ENCODE peak calls at places on chromosome X, in eight cellular contexts. One of them, this sample, is unnamed.
A peak's percentile ranks its signal among the peaks of the same experiment; 100 is the strongest.

GRCh38 chrX:10841579-10841978 is 221.2 kb upstream of the MID1 start:
- DNase-seq in pancreas: no peak
- DNase-seq in tibial artery: no peak
- DNase-seq in neural progenitor cell: no peak
- DNase-seq in CD4-positive, CD25-positive, alpha-beta regulatory T cell: no peak
- DNase-seq in IMR-90: peak; percentile 59
- DNase-seq in cardiac muscle cell: peak; percentile 69
- DNase-seq in CD8-positive, alpha-beta T cell: no peak
- DNase-seq in this sample: no peak

GRCh38 chrX:40852573-40852972 is 117.2 kb upstream of the MED14 start:
- DNase-seq in cardiac muscle cell: no peak
- DNase-seq in pancreas: no peak
- DNase-seq in tibial artery: no peak
- DNase-seq in IMR-90: no peak
- DNase-seq in CD8-positive, alpha-beta T cell: no peak
- DNase-seq in CD4-positive, CD25-positive, alpha-beta regulatory T cell: no peak
- DNase-seq in neural progenitor cell: peak; percentile 63
- DNase-seq in this sample: no peak

GRCh38 chrX:152842772-152843338 is 12.0 kb downstream of the NSDHL start:
- DNase-seq in CD4-positive, CD25-positive, alpha-beta regulatory T cell: no peak
- DNase-seq in IMR-90: no peak
- DNase-seq in tibial artery: no peak
- DNase-seq in cardiac muscle cell: no peak
- DNase-seq in CD8-positive, alpha-beta T cell: no peak
- DNase-seq in neural progenitor cell: no peak
- DNase-seq in pancreas: no peak
- DNase-seq in this sample: no peak

GRCh38 chrX:130575831-130576404 is 174.1 kb downstream of the RBMX2 start:
- DNase-seq in cardiac muscle cell: peak; percentile 61
- DNase-seq in pancreas: peak; percentile 36
- DNase-seq in CD8-positive, alpha-beta T cell: no peak
- DNase-seq in tibial artery: peak; percentile 20
- DNase-seq in neural progenitor cell: peak; percentile 57
- DNase-seq in IMR-90: peak; percentile 33
- DNase-seq in CD4-positive, CD25-positive, alpha-beta regulatory T cell: peak; percentile 0
- DNase-seq in this sample: peak; percentile 82

GRCh38 chrX:150063138-150063518 is 124.8 kb upstream of the EOLA2 start:
- DNase-seq in neural progenitor cell: no peak
- DNase-seq in CD8-positive, alpha-beta T cell: no peak
- DNase-seq in tibial artery: no peak
- DNase-seq in CD4-positive, CD25-positive, alpha-beta regulatory T cell: no peak
- DNase-seq in IMR-90: no peak
- DNase-seq in pancreas: no peak
- DNase-seq in cardiac muscle cell: no peak
- DNase-seq in this sample: no peak

GRCh38 chrX:35919536-35920309 is at the start of gene CFAP47:
- DNase-seq in neural progenitor cell: peak; percentile 86
- DNase-seq in tibial artery: no peak
- DNase-seq in cardiac muscle cell: no peak
- DNase-seq in CD8-positive, alpha-beta T cell: no peak
- DNase-seq in pancreas: peak; percentile 70
- DNase-seq in IMR-90: no peak
- DNase-seq in CD4-positive, CD25-positive, alpha-beta regulatory T cell: no peak
- DNase-seq in this sample: no peak

GRCh38 chrX:40700640-40701342 is 34.6 kb downstream of the MED14 start:
- DNase-seq in neural progenitor cell: no peak
- DNase-seq in tibial artery: no peak
- DNase-seq in CD4-positive, CD25-positive, alpha-beta regulatory T cell: no peak
- DNase-seq in pancreas: no peak
- DNase-seq in cardiac muscle cell: no peak
- DNase-seq in IMR-90: no peak
- DNase-seq in CD8-positive, alpha-beta T cell: no peak
- DNase-seq in this sample: no peak

GRCh38 chrX:34893741-34894140 is 48.9 kb upstream of the FAM47B start:
- DNase-seq in cardiac muscle cell: no peak
- DNase-seq in pancreas: no peak
- DNase-seq in CD4-positive, CD25-positive, alpha-beta regulatory T cell: no peak
- DNase-seq in CD8-positive, alpha-beta T cell: no peak
- DNase-seq in neural progenitor cell: no peak
- DNase-seq in tibial artery: no peak
- DNase-seq in IMR-90: peak; percentile 16
- DNase-seq in this sample: no peak

GRCh38 chrX:49171752-49172279 is at the start of gene PLP2:
- DNase-seq in IMR-90: peak; percentile 40
- DNase-seq in neural progenitor cell: peak; percentile 43
- DNase-seq in pancreas: no peak
- DNase-seq in CD8-positive, alpha-beta T cell: no peak
- DNase-seq in CD4-positive, CD25-positive, alpha-beta regulatory T cell: peak; percentile 32
- DNase-seq in cardiac muscle cell: peak; percentile 35
- DNase-seq in tibial artery: no peak
- DNase-seq in this sample: peak; percentile 90

DNA sequence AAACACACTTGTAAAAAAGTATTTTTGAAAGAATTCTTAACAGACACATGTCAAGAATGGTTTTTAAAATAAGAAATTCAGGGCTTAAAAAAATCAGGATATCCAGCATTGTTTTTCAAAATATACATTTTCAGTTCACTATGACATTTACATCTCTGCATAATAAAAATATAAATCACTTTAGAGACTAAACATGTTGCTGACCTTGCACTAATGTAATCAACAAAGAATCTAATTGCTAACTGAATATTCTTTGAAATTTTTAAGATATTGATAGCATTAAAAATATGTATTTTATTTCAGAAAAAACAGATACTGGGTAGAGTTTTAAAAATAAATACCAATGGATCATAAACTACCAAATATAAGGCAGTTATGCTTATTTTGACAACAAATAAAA is 26.4 kb downstream of the RPS6KA6 start:
- DNase-seq in IMR-90: no peak
- DNase-seq in CD4-positive, CD25-positive, alpha-beta regulatory T cell: no peak
- DNase-seq in cardiac muscle cell: no peak
- DNase-seq in CD8-positive, alpha-beta T cell: no peak
- DNase-seq in tibial artery: no peak
- DNase-seq in neural progenitor cell: no peak
- DNase-seq in pancreas: no peak
- DNase-seq in this sample: no peak
- H3K4me1 ChIP-seq in IMR-90: no peaks in the 10 kb centered on the region
- H3K4me1 ChIP-seq in CD4-positive, CD25-positive, alpha-beta regulatory T cell: no peaks in the 10 kb centered on the region
- H3K4me1 ChIP-seq in cardiac muscle cell: no peaks in the 10 kb centered on the region
- H3K4me1 ChIP-seq in CD8-positive, alpha-beta T cell: no peaks in the 10 kb centered on the region
- H3K4me1 ChIP-seq in tibial artery: no peaks in the 10 kb centered on the region
- H3K4me1 ChIP-seq in neural progenitor cell: no peaks in the 10 kb centered on the region
- H3K4me1 ChIP-seq in pancreas: no peaks in the 10 kb centered on the region
- H3K4me1 ChIP-seq in this sample: no peaks in the 10 kb centered on the region

GRCh38 chrX:68827848-68828562 is 816 bp upstream of the EFNB1 start:
- DNase-seq in neural progenitor cell: peak; percentile 85
- DNase-seq in pancreas: peak; percentile 93
- DNase-seq in cardiac muscle cell: peak; percentile 89
- DNase-seq in IMR-90: peak; percentile 76
- DNase-seq in CD4-positive, CD25-positive, alpha-beta regulatory T cell: peak; percentile 70
- DNase-seq in tibial artery: peak; percentile 80
- DNase-seq in CD8-positive, alpha-beta T cell: peak; percentile 52
- DNase-seq in this sample: peak; percentile 85

GRCh38 chrX:68824152-68824433 is 4.7 kb upstream of the EFNB1 start:
- DNase-seq in tibial artery: no peak
- DNase-seq in CD8-positive, alpha-beta T cell: no peak
- DNase-seq in neural progenitor cell: no peak
- DNase-seq in CD4-positive, CD25-positive, alpha-beta regulatory T cell: no peak
- DNase-seq in IMR-90: no peak
- DNase-seq in cardiac muscle cell: no peak
- DNase-seq in pancreas: no peak
- DNase-seq in this sample: no peak

GRCh38 chrX:68824565-68825125 is 4.2 kb upstream of the EFNB1 start:
- DNase-seq in IMR-90: no peak
- DNase-seq in neural progenitor cell: no peak
- DNase-seq in tibial artery: no peak
- DNase-seq in cardiac muscle cell: no peak
- DNase-seq in pancreas: no peak
- DNase-seq in CD4-positive, CD25-positive, alpha-beta regulatory T cell: no peak
- DNase-seq in CD8-positive, alpha-beta T cell: no peak
- DNase-seq in this sample: no peak

GRCh38 chrX:68827256-68827655 is 1.6 kb upstream of the EFNB1 start:
- DNase-seq in CD4-positive, CD25-positive, alpha-beta regulatory T cell: no peak
- DNase-seq in tibial artery: no peak
- DNase-seq in cardiac muscle cell: no peak
- DNase-seq in pancreas: no peak
- DNase-seq in CD8-positive, alpha-beta T cell: no peak
- DNase-seq in IMR-90: no peak
- DNase-seq in neural progenitor cell: no peak
- DNase-seq in this sample: no peak

DNA sequence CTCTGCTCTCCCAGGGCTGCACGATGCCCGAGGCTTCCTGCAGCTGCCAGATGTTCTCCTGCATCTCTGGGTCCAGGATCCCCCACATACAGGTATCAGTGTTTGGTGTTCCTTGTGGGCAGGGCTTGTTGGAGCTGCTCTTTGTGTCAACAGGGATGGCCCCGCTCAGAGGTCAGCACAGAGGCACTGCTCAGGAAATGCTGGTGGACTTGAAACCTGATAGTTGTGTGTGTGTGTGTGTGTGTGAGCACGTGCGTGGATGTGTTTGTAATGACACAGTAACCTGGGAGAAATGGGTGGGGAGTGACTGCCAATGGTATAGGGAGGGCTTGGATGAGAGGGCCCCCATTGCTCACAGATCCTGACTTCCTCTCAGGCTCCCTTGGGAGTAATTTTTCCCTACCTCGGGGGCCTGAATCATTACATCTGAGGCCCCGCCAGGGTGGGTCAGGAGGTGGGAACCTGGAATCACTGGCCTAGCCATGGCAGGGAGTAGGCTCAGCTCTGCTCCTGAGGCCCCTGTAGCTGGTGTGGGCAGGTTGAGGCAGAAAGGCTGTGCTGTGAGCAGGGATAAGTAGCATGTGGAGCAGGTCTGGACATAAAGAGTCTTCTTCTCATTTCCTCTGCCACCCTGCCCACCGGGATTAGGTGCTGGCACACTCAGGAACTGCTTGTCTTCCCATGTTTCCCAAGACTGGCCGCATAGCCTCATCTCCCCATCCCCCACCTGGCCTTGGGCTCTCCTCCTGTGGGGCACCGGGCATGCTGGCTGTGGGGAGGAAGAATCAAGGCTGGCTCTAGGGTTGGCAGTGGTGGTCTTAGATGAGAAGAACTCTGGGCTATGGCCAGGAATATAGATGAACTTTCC is 2.5 kb upstream of the EFNB1 start:
- DNase-seq in IMR-90: no peak
- DNase-seq in neural progenitor cell: no peak
- DNase-seq in pancreas: no peak
- DNase-seq in CD8-positive, alpha-beta T cell: no peak
- DNase-seq in cardiac muscle cell: no peak
- DNase-seq in tibial artery: no peak
- DNase-seq in CD4-positive, CD25-positive, alpha-beta regulatory T cell: no peak
- DNase-seq in this sample: no peak
- H3K27me3 ChIP-seq in IMR-90: peaks cover 23% of the 10 kb centered on the region
- H3K27me3 ChIP-seq in neural progenitor cell: peaks cover 34% of the 10 kb centered on the region
- H3K27me3 ChIP-seq in pancreas: no peaks in the 10 kb centered on the region
- H3K27me3 ChIP-seq in CD8-positive, alpha-beta T cell: no peaks in the 10 kb centered on the region
- H3K27me3 ChIP-seq in cardiac muscle cell: no peaks in the 10 kb centered on the region
- H3K27me3 ChIP-seq in tibial artery: no peaks in the 10 kb centered on the region
- H3K27me3 ChIP-seq in CD4-positive, CD25-positive, alpha-beta regulatory T cell: no peaks in the 10 kb centered on the region
- H3K27me3 ChIP-seq in this sample: no peaks in the 10 kb centered on the region

DNA sequence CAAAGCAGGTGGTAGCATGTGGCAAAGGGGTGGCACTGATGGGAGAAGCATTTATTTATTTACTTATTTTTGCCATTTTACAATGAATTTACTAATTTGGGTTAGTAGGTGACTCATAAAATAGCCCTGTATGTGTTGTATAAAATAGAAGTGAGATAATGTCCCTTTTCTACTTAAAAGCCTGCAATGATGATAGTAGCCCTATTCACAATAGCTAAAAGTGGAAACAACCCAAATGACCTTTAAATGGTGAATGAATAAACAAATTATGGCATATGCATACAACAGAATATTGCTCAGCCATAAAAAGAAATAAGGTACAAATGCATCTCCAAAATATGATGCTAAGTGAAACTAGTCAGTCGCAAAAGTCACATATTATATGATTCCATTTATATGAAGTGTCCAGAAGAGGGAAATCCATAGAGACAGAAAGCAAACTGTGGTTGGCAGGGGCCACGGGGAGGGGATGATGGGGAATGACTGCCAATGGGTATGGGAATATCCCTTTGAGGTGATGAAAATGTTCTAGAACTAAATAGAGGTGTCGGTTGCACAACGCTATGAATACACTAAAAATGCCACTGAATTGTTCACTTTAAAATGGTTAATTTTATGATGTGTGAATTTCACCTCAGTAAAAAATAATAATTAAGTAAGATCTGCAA is 35.8 kb upstream of the FAM9C start:
- DNase-seq in cardiac muscle cell: no peak
- DNase-seq in CD4-positive, CD25-positive, alpha-beta regulatory T cell: no peak
- DNase-seq in CD8-positive, alpha-beta T cell: no peak
- DNase-seq in neural progenitor cell: no peak
- DNase-seq in IMR-90: no peak
- DNase-seq in pancreas: no peak
- DNase-seq in tibial artery: no peak
- DNase-seq in this sample: no peak
- H3K4me1 ChIP-seq in cardiac muscle cell: no peaks in the 10 kb centered on the region
- H3K4me1 ChIP-seq in CD4-positive, CD25-positive, alpha-beta regulatory T cell: peaks cover 75% of the 10 kb centered on the region
- H3K4me1 ChIP-seq in CD8-positive, alpha-beta T cell: peaks cover 99% of the 10 kb centered on the region
- H3K4me1 ChIP-seq in neural progenitor cell: peaks cover 5% of the 10 kb centered on the region
- H3K4me1 ChIP-seq in IMR-90: peaks cover 4% of the 10 kb centered on the region
- H3K4me1 ChIP-seq in pancreas: no peaks in the 10 kb centered on the region
- H3K4me1 ChIP-seq in tibial artery: peaks cover 36% of the 10 kb centered on the region
- H3K4me1 ChIP-seq in this sample: no peaks in the 10 kb centered on the region

DNA sequence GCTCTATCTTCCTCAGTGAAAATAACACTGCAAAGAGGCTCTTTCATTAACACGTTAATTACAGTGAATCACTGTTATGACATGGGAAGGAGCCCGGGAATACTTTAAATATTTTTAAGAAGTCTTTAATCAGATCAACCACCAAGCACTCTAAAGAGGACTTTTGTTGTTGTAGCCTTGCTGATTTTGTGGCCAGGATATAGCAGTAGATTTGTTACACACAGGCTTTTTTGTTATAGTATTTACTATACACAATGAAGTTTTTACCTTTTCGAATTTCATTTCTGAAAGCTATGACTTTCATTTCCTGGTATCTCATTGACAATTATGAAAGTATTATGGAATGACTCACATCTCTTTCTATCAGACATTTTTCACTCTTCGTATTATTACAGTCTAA is 20.3 kb downstream of the FGF13 start:
- DNase-seq in tibial artery: no peak
- DNase-seq in CD8-positive, alpha-beta T cell: no peak
- DNase-seq in IMR-90: no peak
- DNase-seq in CD4-positive, CD25-positive, alpha-beta regulatory T cell: no peak
- DNase-seq in cardiac muscle cell: no peak
- DNase-seq in pancreas: no peak
- DNase-seq in neural progenitor cell: no peak
- DNase-seq in this sample: no peak
- H3K27me3 ChIP-seq in tibial artery: no peaks in the 10 kb centered on the region
- H3K27me3 ChIP-seq in CD8-positive, alpha-beta T cell: no peaks in the 10 kb centered on the region
- H3K27me3 ChIP-seq in IMR-90: no peaks in the 10 kb centered on the region
- H3K27me3 ChIP-seq in CD4-positive, CD25-positive, alpha-beta regulatory T cell: no peaks in the 10 kb centered on the region
- H3K27me3 ChIP-seq in cardiac muscle cell: no peaks in the 10 kb centered on the region
- H3K27me3 ChIP-seq in pancreas: no peaks in the 10 kb centered on the region
- H3K27me3 ChIP-seq in neural progenitor cell: no peaks in the 10 kb centered on the region
- H3K27me3 ChIP-seq in this sample: no peaks in the 10 kb centered on the region

DNA sequence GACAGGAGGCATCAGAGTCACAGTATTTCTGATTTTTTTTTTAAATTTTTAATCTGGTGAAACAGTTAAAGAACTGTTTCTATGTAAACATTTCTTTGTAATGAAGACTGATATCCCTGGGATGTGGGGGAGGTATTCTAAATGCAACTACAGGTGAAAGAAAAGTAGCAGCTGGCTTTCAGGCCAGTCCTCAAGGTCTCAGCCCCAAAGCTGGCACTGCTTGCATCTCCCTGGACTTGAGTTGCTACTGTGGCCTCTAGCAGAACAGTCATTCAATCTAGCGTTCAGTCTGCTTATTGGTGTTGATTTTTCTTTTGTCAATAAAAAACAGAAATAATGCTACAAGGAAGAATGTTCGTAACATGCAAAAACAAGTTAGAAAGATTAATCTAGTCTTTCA is 4.9 kb downstream of the MBNL3 start:
- DNase-seq in pancreas: no peak
- DNase-seq in IMR-90: no peak
- DNase-seq in tibial artery: no peak
- DNase-seq in cardiac muscle cell: no peak
- DNase-seq in CD4-positive, CD25-positive, alpha-beta regulatory T cell: no peak
- DNase-seq in CD8-positive, alpha-beta T cell: no peak
- DNase-seq in neural progenitor cell: no peak
- DNase-seq in this sample: no peak
- H3K4me1 ChIP-seq in pancreas: peaks cover 14% of the 10 kb centered on the region
- H3K4me1 ChIP-seq in IMR-90: no peaks in the 10 kb centered on the region
- H3K4me1 ChIP-seq in tibial artery: peaks cover 6% of the 10 kb centered on the region
- H3K4me1 ChIP-seq in cardiac muscle cell: peaks cover 9% of the 10 kb centered on the region
- H3K4me1 ChIP-seq in CD4-positive, CD25-positive, alpha-beta regulatory T cell: peaks cover 20% of the 10 kb centered on the region
- H3K4me1 ChIP-seq in CD8-positive, alpha-beta T cell: peaks cover 40% of the 10 kb centered on the region
- H3K4me1 ChIP-seq in neural progenitor cell: no peaks in the 10 kb centered on the region
- H3K4me1 ChIP-seq in this sample: no peaks in the 10 kb centered on the region

This sample was measured in aorta.